ENCODE peak calls at places on chromosome 16, in six cellular contexts. One of them, this sample, is unnamed. For H3K27me3 and H3K4me1, the result is how much of the 10 kb centered on the place peaks cover.

GRCh38 chr16:72928089-72928981 is 119.6 kb downstream of the ZFHX3 start:
- DNase-seq in ovary: no peak
- DNase-seq in testis: no peak
- DNase-seq in CD8-positive, alpha-beta memory T cell: no peak
- DNase-seq in left lung: no peak
- DNase-seq in H9: no peak
- DNase-seq in this sample: no peak

GRCh38 chr16:15879255-15879804 is 9.1 kb downstream of the CEP20 start:
- DNase-seq in CD8-positive, alpha-beta memory T cell: no peak
- DNase-seq in H9: no peak
- DNase-seq in ovary: no peak
- DNase-seq in left lung: no peak
- DNase-seq in testis: no peak
- DNase-seq in this sample: no peak

GRCh38 chr16:31714899-31715504 is 158.6 kb upstream of the ZNF267 start:
- DNase-seq in CD8-positive, alpha-beta memory T cell: no peak
- DNase-seq in left lung: no peak
- DNase-seq in testis: no peak
- DNase-seq in H9: no peak
- DNase-seq in ovary: no peak
- DNase-seq in this sample: no peak

GRCh38 chr16:66751135-66751991 is at the start of gene DYNC1LI2:
- DNase-seq in left lung: peak
- DNase-seq in CD8-positive, alpha-beta memory T cell: peak
- DNase-seq in H9: peak
- DNase-seq in ovary: peak
- DNase-seq in testis: peak
- DNase-seq in this sample: peak

GRCh38 chr16:10728035-10728462 is 15.6 kb upstream of the NUBP1 start:
- DNase-seq in testis: peak
- DNase-seq in left lung: no peak
- DNase-seq in ovary: peak
- DNase-seq in CD8-positive, alpha-beta memory T cell: no peak
- DNase-seq in H9: no peak
- DNase-seq in this sample: peak

GRCh38 chr16:8972843-8973586 is 9.3 kb upstream of the USP7 start:
- DNase-seq in H9: no peak
- DNase-seq in left lung: no peak
- DNase-seq in ovary: no peak
- DNase-seq in testis: no peak
- DNase-seq in CD8-positive, alpha-beta memory T cell: no peak
- DNase-seq in this sample: no peak

GRCh38 chr16:585351-585750 is 4.5 kb upstream of the RAB40C start:
- DNase-seq in testis: no peak
- DNase-seq in left lung: no peak
- DNase-seq in H9: peak
- DNase-seq in ovary: peak
- DNase-seq in CD8-positive, alpha-beta memory T cell: no peak
- DNase-seq in this sample: peak

GRCh38 chr16:62353355-62353754 is 317.1 kb upstream of the CDH8 start:
- DNase-seq in CD8-positive, alpha-beta memory T cell: no peak
- DNase-seq in testis: no peak
- DNase-seq in ovary: no peak
- DNase-seq in H9: no peak
- DNase-seq in left lung: no peak
- DNase-seq in this sample: no peak

GRCh38 chr16:48511071-48511540 is 98.9 kb downstream of the N4BP1 start:
- DNase-seq in CD8-positive, alpha-beta memory T cell: no peak
- DNase-seq in H9: no peak
- DNase-seq in left lung: peak
- DNase-seq in ovary: no peak
- DNase-seq in testis: no peak
- DNase-seq in this sample: peak

GRCh38 chr16:47873434-47873833 is 282.4 kb downstream of the ABCC12 start:
- DNase-seq in testis: no peak
- DNase-seq in H9: no peak
- DNase-seq in CD8-positive, alpha-beta memory T cell: no peak
- DNase-seq in left lung: no peak
- DNase-seq in ovary: no peak
- DNase-seq in this sample: no peak

GRCh38 chr16:79150626-79151025 is 449.9 kb downstream of the MAF start:
- DNase-seq in left lung: no peak
- DNase-seq in CD8-positive, alpha-beta memory T cell: no peak
- DNase-seq in testis: no peak
- DNase-seq in H9: no peak
- DNase-seq in ovary: no peak
- DNase-seq in this sample: no peak

GRCh38 chr16:22183901-22184614 is 21.8 kb downstream of the SDR42E2 start:
- DNase-seq in ovary: no peak
- DNase-seq in left lung: no peak
- DNase-seq in testis: no peak
- DNase-seq in CD8-positive, alpha-beta memory T cell: no peak
- DNase-seq in H9: peak
- DNase-seq in this sample: no peak

GRCh38 chr16:3822366-3823045 is 58.0 kb downstream of the CREBBP start:
- DNase-seq in ovary: no peak
- DNase-seq in left lung: no peak
- DNase-seq in testis: no peak
- DNase-seq in H9: no peak
- DNase-seq in CD8-positive, alpha-beta memory T cell: no peak
- DNase-seq in this sample: no peak

GRCh38 chr16:54342001-54342776 is 55.6 kb upstream of the IRX3 start:
- DNase-seq in testis: no peak
- DNase-seq in H9: no peak
- DNase-seq in left lung: no peak
- DNase-seq in ovary: no peak
- DNase-seq in CD8-positive, alpha-beta memory T cell: no peak
- DNase-seq in this sample: no peak

GRCh38 chr16:89561195-89562026 is 929 bp downstream of the RPL13 start:
- DNase-seq in testis: no peak
- DNase-seq in ovary: no peak
- DNase-seq in H9: no peak
- DNase-seq in CD8-positive, alpha-beta memory T cell: no peak
- DNase-seq in left lung: no peak
- DNase-seq in this sample: no peak

GRCh38 chr16:11359370-11359769 is 14.1 kb downstream of the RMI2 start:
- DNase-seq in testis: no peak
- DNase-seq in CD8-positive, alpha-beta memory T cell: no peak
- DNase-seq in left lung: peak
- DNase-seq in H9: no peak
- DNase-seq in ovary: no peak
- DNase-seq in this sample: peak

GRCh38 chr16:67936876-67937605 is 391 bp upstream of the PSMB10 start:
- DNase-seq in ovary: no peak
- DNase-seq in H9: no peak
- DNase-seq in CD8-positive, alpha-beta memory T cell: peak
- DNase-seq in testis: no peak
- DNase-seq in left lung: peak
- DNase-seq in this sample: no peak

GRCh38 chr16:21264226-21265036 is 13.7 kb downstream of the CRYM start:
- DNase-seq in testis: no peak
- DNase-seq in left lung: no peak
- DNase-seq in ovary: no peak
- DNase-seq in H9: no peak
- DNase-seq in CD8-positive, alpha-beta memory T cell: no peak
- DNase-seq in this sample: no peak

GRCh38 chr16:67482260-67482924 is 955 bp downstream of the AGRP start:
- DNase-seq in CD8-positive, alpha-beta memory T cell: no peak
- DNase-seq in H9: no peak
- DNase-seq in left lung: no peak
- DNase-seq in ovary: peak
- DNase-seq in testis: no peak
- DNase-seq in this sample: no peak

GRCh38 chr16:15953929-15954813 is 4.8 kb downstream of the ABCC1 start:
- DNase-seq in CD8-positive, alpha-beta memory T cell: no peak
- DNase-seq in testis: no peak
- DNase-seq in H9: no peak
- DNase-seq in left lung: no peak
- DNase-seq in ovary: no peak
- DNase-seq in this sample: no peak

GRCh38 chr16:61780161-61780560 is 256.1 kb downstream of the CDH8 start:
- DNase-seq in CD8-positive, alpha-beta memory T cell: no peak
- DNase-seq in testis: no peak
- DNase-seq in H9: no peak
- DNase-seq in ovary: no peak
- DNase-seq in left lung: no peak
- DNase-seq in this sample: no peak

GRCh38 chr16:70713781-70714180 is 27.9 kb upstream of the MTSS2 start:
- DNase-seq in left lung: no peak
- DNase-seq in ovary: no peak
- DNase-seq in testis: no peak
- DNase-seq in CD8-positive, alpha-beta memory T cell: no peak
- DNase-seq in H9: no peak
- DNase-seq in this sample: peak

GRCh38 chr16:52548261-52549010 is 1.5 kb upstream of the TOX3 start:
- DNase-seq in ovary: no peak
- DNase-seq in testis: no peak
- DNase-seq in left lung: no peak
- DNase-seq in H9: peak
- DNase-seq in CD8-positive, alpha-beta memory T cell: no peak
- DNase-seq in this sample: peak

GRCh38 chr16:89881368-89881730 is 8.0 kb downstream of the TCF25 start:
- DNase-seq in CD8-positive, alpha-beta memory T cell: no peak
- DNase-seq in testis: no peak
- DNase-seq in left lung: no peak
- DNase-seq in ovary: no peak
- DNase-seq in H9: no peak
- DNase-seq in this sample: no peak

DNA sequence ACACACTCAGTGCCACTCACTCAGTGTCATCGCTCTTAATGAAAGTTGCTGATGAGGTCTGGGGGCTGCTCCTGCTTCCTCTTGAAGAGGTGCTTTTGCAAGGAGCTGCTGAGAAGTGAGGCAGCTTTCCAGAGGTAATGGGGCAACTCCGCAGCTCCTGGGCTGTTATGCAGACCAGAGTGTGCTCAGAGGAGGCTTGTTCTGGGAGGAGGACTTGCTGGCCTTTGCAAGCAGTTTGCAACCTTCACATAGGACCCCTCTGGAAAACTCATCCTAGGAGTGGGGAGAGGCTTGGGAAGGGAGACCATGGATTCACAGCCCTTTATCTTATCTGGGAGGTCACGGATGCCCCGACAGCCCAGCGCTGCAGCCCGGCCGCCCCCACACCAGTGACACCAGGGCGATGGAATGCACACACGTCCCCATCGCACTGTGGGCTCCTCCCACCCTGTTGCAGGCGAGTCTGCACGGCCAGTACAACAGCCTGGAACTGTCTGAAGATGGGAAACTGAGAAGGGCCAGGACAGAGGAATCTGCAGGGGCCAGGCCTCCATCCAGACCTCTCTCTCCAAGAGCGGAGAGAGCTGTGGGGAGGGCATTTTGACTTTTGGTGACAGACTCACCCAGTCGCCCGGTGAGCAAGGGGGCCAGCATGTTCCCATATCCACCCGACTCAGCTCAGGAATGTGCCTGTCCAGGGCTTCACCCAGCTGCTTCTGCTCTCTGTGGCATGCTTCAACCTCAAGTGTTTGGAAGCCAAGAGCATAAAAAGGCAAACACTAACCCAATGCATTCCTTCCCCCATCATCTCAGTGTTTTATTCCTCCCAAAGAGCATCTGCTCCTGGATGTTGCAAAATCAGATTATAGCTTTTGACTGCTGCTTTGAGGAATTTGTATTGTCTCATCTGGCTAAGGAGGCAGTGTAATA is 78.6 kb upstream of the ZNF469 start:
- DNase-seq in testis: peak
- DNase-seq in CD8-positive, alpha-beta memory T cell: no peak
- DNase-seq in left lung: peak
- DNase-seq in ovary: peak
- DNase-seq in H9: no peak
- DNase-seq in this sample: peak
- H3K27me3 ChIP-seq in testis: under half
- H3K27me3 ChIP-seq in CD8-positive, alpha-beta memory T cell: under half
- H3K27me3 ChIP-seq in left lung: under half
- H3K27me3 ChIP-seq in ovary: under half
- H3K27me3 ChIP-seq in H9: under half
- H3K27me3 ChIP-seq in this sample: under half

GRCh38 chr16:51143166-51143565 is 7.9 kb downstream of the SALL1 start:
- DNase-seq in ovary: no peak
- DNase-seq in CD8-positive, alpha-beta memory T cell: no peak
- DNase-seq in left lung: no peak
- DNase-seq in testis: no peak
- DNase-seq in H9: no peak
- DNase-seq in this sample: no peak
- H3K4me1 ChIP-seq in ovary: under half
- H3K4me1 ChIP-seq in CD8-positive, alpha-beta memory T cell: under half
- H3K4me1 ChIP-seq in left lung: under half
- H3K4me1 ChIP-seq in testis: under half
- H3K4me1 ChIP-seq in H9: under half
- H3K4me1 ChIP-seq in this sample: under half

DNA sequence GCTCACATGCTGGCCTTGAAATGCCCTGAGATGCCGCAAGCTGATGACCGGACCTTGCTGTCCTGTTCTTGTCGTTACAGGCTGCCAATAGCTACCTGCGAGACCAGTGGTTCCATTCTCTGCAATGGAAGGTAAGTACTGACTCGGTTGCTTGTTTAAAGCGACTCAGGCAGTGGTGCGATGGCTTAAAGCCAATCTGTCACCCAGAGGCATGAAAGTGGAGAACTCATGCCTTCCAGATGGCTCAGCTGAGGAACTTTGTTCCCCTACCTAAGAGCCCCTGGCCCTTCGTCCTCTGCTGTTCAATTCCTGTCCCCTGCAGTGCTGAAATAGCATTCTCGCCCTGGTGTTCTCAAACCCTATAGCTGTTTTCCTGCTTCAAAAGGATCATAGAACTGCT is 158.3 kb upstream of the PLCG2 start:
- DNase-seq in left lung: no peak
- DNase-seq in ovary: no peak
- DNase-seq in H9: no peak
- DNase-seq in CD8-positive, alpha-beta memory T cell: no peak
- DNase-seq in testis: no peak
- DNase-seq in this sample: no peak
- H3K27ac ChIP-seq in left lung: no peak
- H3K27ac ChIP-seq in ovary: no peak
- H3K27ac ChIP-seq in H9: no peak
- H3K27ac ChIP-seq in CD8-positive, alpha-beta memory T cell: no peak
- H3K27ac ChIP-seq in testis: no peak
- H3K27ac ChIP-seq in this sample: no peak

GRCh38 chr16:86351041-86351784 is 159.1 kb upstream of the FOXF1 start:
- DNase-seq in testis: no peak
- DNase-seq in left lung: no peak
- DNase-seq in CD8-positive, alpha-beta memory T cell: no peak
- DNase-seq in ovary: no peak
- DNase-seq in H9: no peak
- DNase-seq in this sample: no peak

GRCh38 chr16:86355114-86355513 is 155.2 kb upstream of the FOXF1 start:
- DNase-seq in left lung: no peak
- DNase-seq in testis: no peak
- DNase-seq in ovary: no peak
- DNase-seq in H9: no peak
- DNase-seq in CD8-positive, alpha-beta memory T cell: no peak
- DNase-seq in this sample: no peak

GRCh38 chr16:86354641-86355040 is 155.7 kb upstream of the FOXF1 start:
- DNase-seq in testis: no peak
- DNase-seq in ovary: no peak
- DNase-seq in CD8-positive, alpha-beta memory T cell: no peak
- DNase-seq in left lung: no peak
- DNase-seq in H9: no peak
- DNase-seq in this sample: peak

GRCh38 chr16:86353934-86354333 is 156.4 kb upstream of the FOXF1 start:
- DNase-seq in testis: no peak
- DNase-seq in CD8-positive, alpha-beta memory T cell: no peak
- DNase-seq in ovary: no peak
- DNase-seq in left lung: no peak
- DNase-seq in H9: no peak
- DNase-seq in this sample: no peak

GRCh38 chr16:86353185-86353584 is 157.1 kb upstream of the FOXF1 start:
- DNase-seq in left lung: no peak
- DNase-seq in testis: no peak
- DNase-seq in ovary: no peak
- DNase-seq in H9: no peak
- DNase-seq in CD8-positive, alpha-beta memory T cell: no peak
- DNase-seq in this sample: no peak
- H3K27me3 ChIP-seq in left lung: half or more
- H3K27me3 ChIP-seq in testis: under half
- H3K27me3 ChIP-seq in ovary: under half
- H3K27me3 ChIP-seq in H9: under half
- H3K27me3 ChIP-seq in CD8-positive, alpha-beta memory T cell: under half
- H3K27me3 ChIP-seq in this sample: under half